ENCODE peak calls at places on chromosomes 5 and 9, in nine cellular contexts. P is stomach, B is heart left ventricle, G is A549, E is prostate gland, L is uterus, U is cardiac muscle cell, V is colonic mucosa, Z is left ventricle myocardium inferior. J is an unnamed sample.

GRCh38 chr9:127283917-127284316 is 19.3 kb downstream of the GARNL3 start:
- DNase-seq in P (no peak), B (no peak), G (peak), E (no peak), L (peak), U (no peak), V (peak), Z (no peak), J (no peak)

GRCh38 chr5:169627551-169627950 is 9.5 kb upstream of the DOCK2 start:
- DNase-seq in P (no peak), B (no peak), G (no peak), E (no peak), L (no peak), U (no peak), V (no peak), Z (no peak), J (no peak)

GRCh38 chr5:115116001-115116400 is 53.7 kb downstream of the TRIM36 start:
- DNase-seq in P (no peak), B (no peak), G (no peak), E (no peak), L (no peak), U (no peak), V (no peak), Z (no peak), J (no peak)

GRCh38 chr9:81103597-81104471 is 585.5 kb downstream of the TLE1 start:
- DNase-seq in P (no peak), B (no peak), G (no peak), E (no peak), L (no peak), U (no peak), V (no peak), Z (no peak), J (no peak)

GRCh38 chr9:107638922-107639321 is 149.4 kb upstream of the KLF4 start:
- DNase-seq in P (peak), B (peak), G (no peak), E (peak), L (peak), U (no peak), V (peak), Z (peak), J (no peak)

GRCh38 chr5:98519530-98519929 is 253.9 kb upstream of the RGMB start:
- DNase-seq in P (no peak), B (no peak), G (no peak), E (no peak), L (no peak), U (no peak), V (no peak), Z (no peak), J (no peak)

GRCh38 chr5:146620663-146621051 is 104.7 kb upstream of the GPR151 start:
- DNase-seq in P (no peak), B (no peak), G (no peak), E (no peak), L (no peak), U (peak), V (no peak), Z (no peak), J (no peak)

GRCh38 chr9:94734054-94734754 is 7.7 kb downstream of the AOPEP start:
- DNase-seq in P (no peak), B (no peak), G (no peak), E (no peak), L (no peak), U (no peak), V (no peak), Z (no peak), J (no peak)

GRCh38 chr5:34655354-34655991 is 655 bp upstream of the RAI14 start:
- DNase-seq in P (peak), B (peak), G (peak), E (peak), L (peak), U (peak), V (peak), Z (no peak), J (peak)

GRCh38 chr9:37903581-37903830 is 421 bp downstream of the SLC25A51 start:
- DNase-seq in P (no peak), B (peak), G (peak), E (no peak), L (no peak), U (peak), V (peak), Z (no peak), J (no peak)

GRCh38 chr9:127418037-127418471 is 6.1 kb upstream of the ZNF79 start:
- DNase-seq in P (no peak), B (no peak), G (peak), E (no peak), L (no peak), U (peak), V (no peak), Z (no peak), J (peak)

GRCh38 chr9:87112656-87113055 is 165.3 kb upstream of the GAS1 start:
- DNase-seq in P (no peak), B (no peak), G (no peak), E (no peak), L (no peak), U (no peak), V (no peak), Z (no peak), J (no peak)

GRCh38 chr5:146903789-146904188 is 25.2 kb upstream of the PPP2R2B start:
- DNase-seq in P (no peak), B (no peak), G (no peak), E (no peak), L (no peak), U (no peak), V (no peak), Z (no peak), J (no peak)

GRCh38 chr5:149749481-149750365 is 19.6 kb downstream of the PPARGC1B start:
- DNase-seq in P (no peak), B (no peak), G (no peak), E (no peak), L (no peak), U (no peak), V (no peak), Z (no peak), J (no peak)

GRCh38 chr5:132103380-132103951 is 29.9 kb downstream of the CSF2 start:
- DNase-seq in P (peak), B (peak), G (peak), E (no peak), L (peak), U (peak), V (peak), Z (peak), J (peak)

GRCh38 chr5:81575924-81576323 is 175.0 kb downstream of the SSBP2 start:
- DNase-seq in P (no peak), B (no peak), G (no peak), E (no peak), L (no peak), U (no peak), V (no peak), Z (no peak), J (no peak)

GRCh38 chr9:18472915-18473314 is 1.0 kb upstream of the ADAMTSL1 start:
- DNase-seq in P (no peak), B (no peak), G (no peak), E (no peak), L (no peak), U (peak), V (no peak), Z (no peak), J (no peak)

GRCh38 chr9:18477121-18477705 is 3.3 kb downstream of the ADAMTSL1 start:
- DNase-seq in P (no peak), B (no peak), G (no peak), E (no peak), L (no peak), U (no peak), V (no peak), Z (no peak), J (no peak)

GRCh38 chr9:18472435-18472834 is 1.5 kb upstream of the ADAMTSL1 start:
- DNase-seq in P (no peak), B (no peak), G (no peak), E (no peak), L (no peak), U (no peak), V (no peak), Z (no peak), J (no peak)

GRCh38 chr9:18473551-18474279 is at the start of gene ADAMTSL1:
- DNase-seq in P (peak), B (peak), G (no peak), E (peak), L (peak), U (peak), V (peak), Z (peak), J (no peak)

GRCh38 chr9:18474778-18475177 is 825 bp downstream of the ADAMTSL1 start:
- DNase-seq in P (no peak), B (no peak), G (no peak), E (no peak), L (no peak), U (no peak), V (no peak), Z (no peak), J (no peak)
- H3K4me3 ChIP-seq in P (peak), B (no peak), G (no peak), E (no peak), L (peak), U (peak), V (no peak), Z (peak), J (peak)

DNA sequence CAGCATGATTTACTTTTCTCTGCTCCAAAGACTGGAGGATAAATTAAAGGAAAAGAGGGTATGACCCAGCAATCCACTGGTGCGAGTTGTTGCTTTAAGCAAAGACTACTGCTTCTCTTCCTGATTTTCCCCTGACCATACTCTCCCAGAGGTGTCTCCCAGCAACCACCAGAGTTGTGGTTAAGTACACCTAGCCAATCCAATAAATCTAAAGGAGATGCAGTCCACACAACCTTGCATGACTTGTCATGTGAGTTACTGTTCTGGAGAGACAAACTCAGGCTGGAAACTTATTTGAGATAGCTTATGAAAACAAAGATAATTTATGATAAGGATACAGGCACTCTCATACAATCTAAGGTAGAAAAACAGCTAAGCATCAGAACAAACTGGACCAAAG is 11.9 kb downstream of the TMC1 start:
- DNase-seq in P (no peak), B (no peak), G (no peak), E (peak), L (no peak), U (no peak), V (peak), Z (no peak), J (no peak)
- H3K27ac ChIP-seq in P (peak), B (no peak), G (peak), E (peak), L (peak), U (no peak), V (no peak), Z (no peak), J (no peak)

GRCh38 chr5:155258139-155258538 is 244.6 kb downstream of the KIF4B start:
- DNase-seq in P (no peak), B (no peak), G (no peak), E (no peak), L (no peak), U (no peak), V (no peak), Z (no peak), J (no peak)

GRCh38 chr5:155264809-155265208 is 251.3 kb downstream of the KIF4B start:
- DNase-seq in P (no peak), B (no peak), G (no peak), E (no peak), L (no peak), U (no peak), V (no peak), Z (no peak), J (no peak)

GRCh38 chr5:155259648-155260047 is 246.1 kb downstream of the KIF4B start:
- DNase-seq in P (no peak), B (no peak), G (no peak), E (no peak), L (no peak), U (no peak), V (no peak), Z (no peak), J (no peak)

GRCh38 chr5:155263381-155263780 is 249.8 kb downstream of the KIF4B start:
- DNase-seq in P (no peak), B (no peak), G (no peak), E (no peak), L (no peak), U (no peak), V (no peak), Z (no peak), J (no peak)

GRCh38 chr5:155260798-155261197 is 247.2 kb downstream of the KIF4B start:
- DNase-seq in P (no peak), B (no peak), G (no peak), E (no peak), L (no peak), U (peak), V (no peak), Z (no peak), J (no peak)
- H3K4me3 ChIP-seq in P (no peak), B (no peak), G (no peak), E (no peak), L (no peak), U (no peak), V (no peak), Z (no peak), J (no peak)

GRCh38 chr5:124599048-124599973 is 147.1 kb downstream of the ZNF608 start:
- DNase-seq in P (peak), B (peak), G (peak), E (peak), L (no peak), U (peak), V (peak), Z (no peak), J (no peak)
- H3K27ac ChIP-seq in P (no peak), B (no peak), G (peak), E (peak), L (peak), U (peak), V (no peak), Z (peak), J (peak)

GRCh38 chr9:133739408-133740280 is 1.5 kb upstream of the SARDH start:
- DNase-seq in P (no peak), B (no peak), G (no peak), E (no peak), L (no peak), U (no peak), V (no peak), Z (no peak), J (peak)

GRCh38 chr9:133738806-133739150 is 626 bp upstream of the SARDH start:
- DNase-seq in P (no peak), B (no peak), G (no peak), E (no peak), L (no peak), U (no peak), V (no peak), Z (no peak), J (no peak)

GRCh38 chr9:133737774-133738038 is 446 bp downstream of the SARDH start:
- DNase-seq in P (no peak), B (no peak), G (no peak), E (no peak), L (no peak), U (no peak), V (no peak), Z (no peak), J (no peak)

GRCh38 chr9:133737071-133737773 is 930 bp downstream of the SARDH start:
- DNase-seq in P (peak), B (no peak), G (no peak), E (no peak), L (no peak), U (no peak), V (no peak), Z (no peak), J (peak)

GRCh38 chr9:133738039-133738805 is at the start of gene SARDH:
- DNase-seq in P (peak), B (peak), G (peak), E (no peak), L (peak), U (peak), V (peak), Z (peak), J (peak)
- H3K4me3 ChIP-seq in P (peak), B (no peak), G (peak), E (peak), L (peak), U (no peak), V (peak), Z (peak), J (peak)

J was measured in upper lobe of right lung.